ENCODE peak calls at places on chromosomes 12 and 14, in five cellular contexts. P is activated CD4-positive, alpha-beta T cell treated with anti-CD3 and anti-CD28 coated beads, Interleukin-2, amount 50 U/mL, for 4 hours; X is sigmoid colon; H is ELR; S is GM03348. K is an unnamed sample.

GRCh38 chr14:79443602-79444001 is 767.7 kb downstream of the DIO2 start:
- DNase-seq in S (peak), P (no peak), X (no peak), H (no peak), K (no peak)

GRCh38 chr14:90760591-90761316 is 55.5 kb downstream of the TTC7B start:
- DNase-seq in S (peak), X (no peak), H (peak), P (no peak), K (peak)

GRCh38 chr14:73833530-73834257 is 17.9 kb upstream of the PTGR2 start:
- DNase-seq in P (no peak), X (no peak), S (peak), H (peak), K (peak)

GRCh38 chr12:4107436-4107878 is 166.1 kb upstream of the CCND2 start:
- DNase-seq in H (peak), X (no peak), P (peak), S (peak), K (no peak)

GRCh38 chr12:105253882-105254513 is 18.0 kb upstream of the APPL2 start:
- DNase-seq in X (no peak), H (peak), S (peak), P (no peak), K (peak)

GRCh38 chr14:93007225-93007997 is 84.5 kb downstream of the CHGA start:
- DNase-seq in P (no peak), X (peak), S (peak), H (peak), K (peak)

GRCh38 chr12:98352218-98352811 is 163.1 kb upstream of the TMPO start:
- DNase-seq in X (no peak), S (peak), P (no peak), H (peak), K (peak)

GRCh38 chr12:18224745-18225144 is 36.6 kb upstream of the PIK3C2G start:
- DNase-seq in S (peak), H (peak), X (no peak), P (no peak), K (no peak)

GRCh38 chr14:69013943-69014782 is 35.1 kb upstream of the ACTN1 start:
- DNase-seq in X (no peak), H (peak), S (no peak), P (no peak), K (peak)

GRCh38 chr14:69376439-69376838 is 21.7 kb downstream of the ERH start:
- DNase-seq in X (no peak), S (no peak), H (peak), P (no peak), K (peak)

GRCh38 chr12:6450091-6450868 is 1.6 kb upstream of the TAPBPL start:
- DNase-seq in H (no peak), X (no peak), P (no peak), S (no peak), K (no peak)

GRCh38 chr12:126425264-126425663 is 1360.0 kb downstream of the AACS start:
- DNase-seq in H (no peak), X (no peak), S (no peak), P (no peak), K (no peak)

GRCh38 chr14:58533417-58533816 is 104.3 kb upstream of the DACT1 start:
- DNase-seq in S (peak), X (no peak), H (no peak), P (no peak), K (peak)

GRCh38 chr14:105203057-105203494 is 22.0 kb upstream of the NUDT14 start:
- DNase-seq in H (peak), P (peak), S (peak), X (peak), K (peak)

GRCh38 chr12:50633950-50634349 is 129.2 kb downstream of the DIP2B start:
- DNase-seq in P (no peak), X (no peak), S (peak), H (peak), K (no peak)

GRCh38 chr12:79238246-79238645 is 373.7 kb downstream of the SYT1 start:
- DNase-seq in S (no peak), P (no peak), X (no peak), H (no peak), K (no peak)

GRCh38 chr14:78698991-78699390 is 528.8 kb downstream of the NRXN3 start:
- DNase-seq in S (no peak), X (no peak), H (no peak), P (no peak), K (no peak)

GRCh38 chr12:24197517-24197916 is 248.0 kb upstream of the SOX5 start:
- DNase-seq in H (no peak), X (no peak), P (no peak), S (no peak), K (no peak)

GRCh38 chr12:88044035-88044434 is 14.8 kb upstream of the C12orf50 start:
- DNase-seq in X (no peak), P (no peak), S (no peak), H (no peak), K (no peak)

GRCh38 chr12:64894827-64895475 is 70.5 kb downstream of the TBC1D30 start:
- DNase-seq in H (peak), X (no peak), P (no peak), S (no peak), K (peak)

GRCh38 chr14:105080161-105080560 is 14.9 kb upstream of the GPR132 start:
- DNase-seq in P (no peak), X (peak), H (no peak), S (no peak), K (no peak)

GRCh38 chr12:6167327-6168280 is 32.6 kb upstream of the CD9 start:
- DNase-seq in H (peak), S (peak), P (peak), X (peak), K (peak)

GRCh38 chr12:63151898-63152700 is 1.1 kb upstream of the AVPR1A start:
- DNase-seq in H (peak), S (peak), P (no peak), X (no peak), K (peak)

GRCh38 chr14:72607386-72608125 is 286.3 kb downstream of the DPF3 start:
- DNase-seq in X (no peak), H (peak), S (peak), P (no peak), K (no peak)

GRCh38 chr12:62575036-62575435 is 108.4 kb downstream of the MON2 start:
- DNase-seq in H (no peak), S (no peak), X (no peak), P (no peak), K (no peak)

GRCh38 chr14:52402812-52403526 is 88.9 kb downstream of the PTGER2 start:
- DNase-seq in H (peak), P (no peak), S (no peak), X (no peak), K (peak)

GRCh38 chr14:64518229-64518628 is 13.7 kb downstream of the ZBTB1 start:
- DNase-seq in S (no peak), H (no peak), P (no peak), X (no peak), K (no peak)

GRCh38 chr14:87434680-87435079 is 558.3 kb downstream of the GALC start:
- DNase-seq in H (no peak), X (no peak), P (no peak), S (no peak), K (no peak)

GRCh38 chr12:104177663-104178501 is 37.7 kb upstream of the TXNRD1 start:
- DNase-seq in S (peak), P (no peak), X (peak), H (peak), K (peak)

GRCh38 chr12:17640615-17641014 is 449.4 kb downstream of the RERGL start:
- DNase-seq in H (no peak), P (no peak), S (no peak), X (no peak), K (no peak)